ENCODE peak calls at places on chromosomes 3 and 15, in ten cellular contexts. T is AG04450, A is neuronal stem cell, M is PC-9, J is breast epithelium, H is mesendoderm, Z is Caco-2, B is astrocyte of the spinal cord, Y is GM23248, Q is epithelial cell of esophagus. G is an unnamed sample.

GRCh38 chr3:31581660-31582059 is 48.9 kb downstream of the STT3B start:
- DNase-seq in B (no peak), T (peak), Z (no peak), H (no peak), Y (peak), A (no peak), Q (no peak), M (no peak), J (no peak), G (peak)

GRCh38 chr3:88180398-88180999 is 30.7 kb downstream of the C3orf38 start:
- DNase-seq in Y (peak), T (peak), A (no peak), B (peak), J (no peak), H (peak), M (no peak), Q (peak), Z (peak), G (peak)

GRCh38 chr3:4928277-4928789 is 50.9 kb upstream of the BHLHE40 start:
- DNase-seq in M (no peak), Y (no peak), T (no peak), Z (no peak), J (no peak), H (no peak), A (no peak), Q (no peak), B (no peak), G (no peak)

GRCh38 chr3:107387555-107387954 is 10.3 kb downstream of the CCDC54 start:
- DNase-seq in A (no peak), H (no peak), J (no peak), Z (no peak), T (no peak), Q (peak), M (no peak), Y (peak), B (no peak), G (no peak)

GRCh38 chr3:130243808-130244207 is 101.7 kb upstream of the COL6A5 start:
- DNase-seq in M (no peak), T (no peak), Q (no peak), Y (no peak), B (no peak), H (no peak), A (no peak), Z (no peak), J (no peak), G (no peak)

GRCh38 chr15:31571676-31572075 is 245.0 kb downstream of the KLF13 start:
- DNase-seq in B (no peak), A (no peak), T (no peak), M (no peak), J (no peak), H (peak), Z (no peak), Y (peak), Q (peak), G (no peak)

GRCh38 chr15:51132384-51133139 is 37.9 kb upstream of the TNFAIP8L3 start:
- DNase-seq in A (peak), M (peak), Y (peak), B (peak), J (no peak), H (peak), Z (peak), Q (peak), T (peak), G (peak)

GRCh38 chr3:13194285-13195209 is 121.3 kb upstream of the IQSEC1 start:
- DNase-seq in M (no peak), B (no peak), Y (no peak), Q (no peak), T (no peak), J (no peak), A (no peak), H (no peak), Z (no peak), G (no peak)

GRCh38 chr3:132549890-132550578 is 47.0 kb upstream of the ACKR4 start:
- DNase-seq in Q (peak), Y (peak), B (peak), A (no peak), J (no peak), Z (no peak), M (no peak), H (no peak), T (no peak), G (peak)

GRCh38 chr3:99128740-99129505 is 227.4 kb upstream of the DCBLD2 start:
- DNase-seq in T (peak), J (no peak), B (peak), M (peak), H (peak), Y (peak), Q (peak), Z (no peak), A (no peak), G (peak)

GRCh38 chr15:81888748-81889479 is 156.9 kb downstream of the MEX3B start:
- DNase-seq in Z (no peak), J (no peak), Q (peak), A (no peak), H (no peak), T (peak), Y (peak), B (peak), M (no peak), G (peak)

GRCh38 chr15:44286814-44287555 is 1.5 kb upstream of the GOLM2 start:
- DNase-seq in H (no peak), Y (peak), Q (peak), T (no peak), B (no peak), J (no peak), Z (no peak), A (no peak), M (no peak), G (no peak)
- H3K4me3 ChIP-seq in H (no peak), Y (peak), Q (peak), T (peak), B (peak), J (peak), Z (peak), A (peak), M (peak), G (peak)

GRCh38 chr3:129224984-129225393 is 24.4 kb upstream of the COPG1 start:
- DNase-seq in T (no peak), Q (peak), Y (peak), M (peak), Z (peak), H (no peak), B (peak), J (peak), A (no peak), G (peak)
- H3K4me3 ChIP-seq in T (peak), Q (no peak), Y (peak), M (peak), Z (peak), H (no peak), B (no peak), J (peak), A (no peak), G (peak)

GRCh38 chr15:68619303-68619698 is 40.5 kb downstream of the CORO2B start:
- DNase-seq in Q (no peak), Y (no peak), Z (no peak), H (no peak), J (no peak), T (no peak), A (no peak), B (no peak), M (no peak), G (no peak)

GRCh38 chr15:68621535-68621934 is 42.7 kb downstream of the CORO2B start:
- DNase-seq in J (no peak), T (no peak), Q (no peak), Z (no peak), M (no peak), A (no peak), B (no peak), Y (no peak), H (no peak), G (no peak)

GRCh38 chr15:68623301-68623892 is 44.6 kb downstream of the CORO2B start:
- DNase-seq in Z (no peak), H (no peak), Y (peak), A (no peak), T (no peak), M (no peak), B (peak), J (no peak), Q (no peak), G (no peak)

GRCh38 chr15:68618339-68619302 is 39.8 kb downstream of the CORO2B start:
- DNase-seq in A (no peak), J (no peak), H (peak), B (no peak), Y (peak), T (no peak), Z (no peak), M (no peak), Q (peak), G (peak)

GRCh38 chr15:68620721-68621528 is 42.1 kb downstream of the CORO2B start:
- DNase-seq in T (peak), J (peak), Z (no peak), Q (peak), H (no peak), A (no peak), Y (peak), B (peak), M (no peak), G (peak)
- H3K4me3 ChIP-seq in T (peak), J (no peak), Z (no peak), Q (no peak), H (no peak), A (no peak), Y (peak), B (no peak), M (no peak), G (peak)

GRCh38 chr3:189389346-189389745 is 217.6 kb downstream of the TPRG1 start:
- DNase-seq in Q (peak), B (peak), H (no peak), M (no peak), Z (no peak), T (no peak), J (no peak), Y (no peak), A (no peak), G (peak)
- H3K4me3 ChIP-seq in Q (no peak), B (no peak), H (no peak), M (no peak), Z (no peak), T (no peak), J (no peak), Y (no peak), A (no peak), G (no peak)

GRCh38 chr3:17861476-17861875 is 119.0 kb upstream of the TBC1D5 start:
- DNase-seq in A (no peak), Z (no peak), H (no peak), B (no peak), Y (no peak), M (no peak), T (no peak), Q (no peak), J (no peak), G (no peak)
- H3K4me3 ChIP-seq in A (peak), Z (peak), H (no peak), B (no peak), Y (no peak), M (no peak), T (no peak), Q (no peak), J (no peak), G (no peak)

GRCh38 chr3:167723025-167723512 is 11.6 kb downstream of the PDCD10 start:
- DNase-seq in Y (no peak), Q (no peak), H (peak), T (no peak), J (no peak), M (no peak), A (no peak), B (no peak), Z (no peak), G (no peak)

GRCh38 chr3:167718582-167718981 is 16.1 kb downstream of the PDCD10 start:
- DNase-seq in Y (no peak), B (no peak), A (no peak), T (no peak), J (no peak), H (no peak), M (no peak), Z (no peak), Q (no peak), G (no peak)

GRCh38 chr3:167728176-167728575 is 6.5 kb downstream of the PDCD10 start:
- DNase-seq in T (peak), Y (peak), Q (peak), B (peak), H (peak), A (no peak), Z (no peak), M (no peak), J (no peak), G (peak)

GRCh38 chr3:167728631-167729335 is 5.9 kb downstream of the PDCD10 start:
- DNase-seq in J (no peak), B (no peak), A (no peak), T (no peak), M (no peak), Q (no peak), H (no peak), Y (no peak), Z (no peak), G (no peak)

DNA sequence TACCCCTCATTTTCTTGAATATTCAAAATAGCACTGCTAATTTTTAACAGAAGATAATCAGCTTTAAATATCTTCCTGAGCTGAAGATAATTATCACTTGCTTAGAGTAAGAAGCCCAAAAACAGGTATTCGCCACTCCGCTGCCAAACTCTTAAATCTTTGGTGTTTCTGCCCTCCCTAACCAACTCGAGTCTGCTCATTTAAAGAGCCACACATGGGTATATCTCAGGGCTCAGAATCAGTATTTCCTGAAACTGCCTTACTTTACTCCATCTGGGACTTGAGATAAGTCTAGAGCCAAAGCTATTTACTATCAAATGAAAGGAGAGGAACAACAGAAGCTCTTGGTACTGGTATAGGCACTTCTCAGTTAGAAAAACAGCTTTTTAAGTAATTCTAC is 10.8 kb downstream of the PDCD10 start:
- DNase-seq in B (no peak), A (no peak), Y (no peak), J (no peak), Q (no peak), T (no peak), H (peak), Z (no peak), M (no peak), G (no peak)
- H3K4me3 ChIP-seq in B (no peak), A (no peak), Y (no peak), J (no peak), Q (no peak), T (no peak), H (no peak), Z (no peak), M (no peak), G (no peak)

GRCh38 chr15:64597469-64597806 is 137.1 kb downstream of the ZNF609 start:
- DNase-seq in Y (no peak), T (no peak), H (no peak), Z (no peak), Q (no peak), M (no peak), A (no peak), B (no peak), J (no peak), G (no peak)

GRCh38 chr15:64599716-64600115 is 139.3 kb downstream of the ZNF609 start:
- DNase-seq in J (no peak), A (no peak), T (no peak), H (no peak), Z (peak), Q (peak), Y (peak), M (no peak), B (peak), G (peak)

GRCh38 chr15:64599226-64599625 is 138.8 kb downstream of the ZNF609 start:
- DNase-seq in H (no peak), Y (no peak), J (no peak), A (no peak), Q (peak), M (no peak), B (no peak), T (no peak), Z (no peak), G (no peak)

GRCh38 chr15:64600794-64601193 is 140.4 kb downstream of the ZNF609 start:
- DNase-seq in A (no peak), H (no peak), B (no peak), M (no peak), Z (no peak), J (no peak), T (no peak), Q (no peak), Y (no peak), G (peak)

DNA sequence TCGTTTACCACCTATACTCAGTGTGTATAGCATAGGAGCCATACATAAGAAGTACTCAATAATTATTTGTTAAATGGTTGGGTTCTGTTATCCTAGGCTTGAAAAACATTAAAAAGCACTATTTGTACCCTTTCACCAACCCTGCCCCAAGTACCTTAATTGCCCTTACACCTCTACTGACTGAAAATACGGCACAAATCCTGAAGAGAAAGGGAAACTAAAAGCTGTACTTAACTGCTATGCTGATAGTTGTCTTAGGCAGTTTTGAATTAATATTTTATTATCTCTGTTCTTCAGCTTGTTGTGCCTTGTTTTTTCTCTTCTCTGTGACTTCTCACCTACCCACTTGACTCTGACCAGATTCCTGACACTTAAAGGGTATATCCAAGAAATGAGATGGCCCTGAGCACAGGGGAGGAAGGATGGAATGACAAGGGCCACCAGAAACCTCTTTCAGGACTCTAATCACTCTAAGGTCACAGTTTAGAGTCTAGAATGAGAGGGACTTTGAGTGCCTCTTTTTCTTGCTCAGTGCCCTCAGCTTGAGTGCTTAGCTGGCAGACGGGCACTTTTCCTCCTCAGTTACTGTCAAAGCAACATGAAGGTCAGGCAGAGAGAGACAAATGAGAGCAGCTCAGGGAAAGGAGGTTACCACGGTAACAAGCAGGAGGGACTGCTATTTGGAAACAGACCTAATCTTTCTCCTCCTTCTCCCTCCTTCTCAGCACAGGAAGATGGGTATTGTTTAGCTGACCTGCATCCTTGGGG is 136.5 kb downstream of the ZNF609 start:
- DNase-seq in T (no peak), B (peak), Q (no peak), Z (no peak), A (peak), H (peak), J (no peak), Y (peak), M (no peak), G (peak)
- H3K4me3 ChIP-seq in T (no peak), B (no peak), Q (no peak), Z (no peak), A (no peak), H (no peak), J (no peak), Y (no peak), M (no peak), G (no peak)

GRCh38 chr3:46692566-46692983 is 904 bp downstream of the ALS2CL start:
- DNase-seq in A (no peak), T (no peak), Q (peak), M (peak), H (peak), Z (peak), J (peak), B (no peak), Y (peak), G (no peak)
- H3K4me3 ChIP-seq in A (no peak), T (no peak), Q (peak), M (peak), H (no peak), Z (peak), J (peak), B (no peak), Y (peak), G (peak)

GRCh38 chr3:25904248-25904647 is 114.4 kb downstream of the OXSM start:
- DNase-seq in B (no peak), J (no peak), H (peak), A (no peak), Q (peak), Y (no peak), Z (no peak), M (no peak), T (no peak), G (no peak)

GRCh38 chr3:25903371-25903770 is 113.5 kb downstream of the OXSM start:
- DNase-seq in Y (no peak), H (no peak), Z (no peak), Q (no peak), B (no peak), T (no peak), A (no peak), M (no peak), J (no peak), G (no peak)

GRCh38 chr3:25900171-25900570 is 110.3 kb downstream of the OXSM start:
- DNase-seq in Q (no peak), M (no peak), T (no peak), A (no peak), Y (no peak), J (no peak), Z (no peak), B (no peak), H (no peak), G (no peak)

GRCh38 chr3:25901796-25902195 is 111.9 kb downstream of the OXSM start:
- DNase-seq in H (no peak), B (no peak), J (no peak), Y (no peak), Z (no peak), M (no peak), T (no peak), A (no peak), Q (no peak), G (no peak)

GRCh38 chr3:25902586-25902985 is 112.7 kb downstream of the OXSM start:
- DNase-seq in Z (no peak), T (no peak), A (no peak), Q (no peak), M (no peak), Y (peak), B (no peak), J (no peak), H (no peak), G (no peak)
- H3K4me3 ChIP-seq in Z (no peak), T (no peak), A (no peak), Q (no peak), M (no peak), Y (no peak), B (no peak), J (no peak), H (no peak), G (no peak)

G was measured in AG10803.